ENCODE peak calls at places on chromosomes 4 and X, in seven cellular contexts. A, Z, E, B, G, J and X are unnamed samples.

GRCh38 chrX:110407910-110408545 is 49.4 kb downstream of the RTL9 start:
- DNase-seq in G (peak), Z (peak), E (no peak), A (peak), J (peak), B (peak), X (peak)

GRCh38 chr4:110636677-110637407 is 14.0 kb upstream of the PITX2 start:
- DNase-seq in B (no peak), E (no peak), A (peak), J (no peak), Z (no peak), G (no peak), X (peak)

GRCh38 chr4:60531790-60532189 is 668.3 kb upstream of the ADGRL3 start:
- DNase-seq in J (no peak), Z (no peak), B (no peak), E (no peak), A (no peak), G (no peak), X (no peak)

GRCh38 chrX:9677098-9677739 is 88.4 kb downstream of the GPR143 start:
- DNase-seq in B (peak), G (peak), E (no peak), J (no peak), Z (peak), A (no peak), X (peak)

GRCh38 chr4:52947691-52948397 is 85.7 kb downstream of the RASL11B start:
- DNase-seq in A (no peak), B (no peak), E (no peak), G (no peak), Z (no peak), J (no peak), X (no peak)

GRCh38 chr4:52234539-52235174 is 183.6 kb downstream of the SPATA18 start:
- DNase-seq in J (peak), E (no peak), G (no peak), Z (no peak), B (no peak), A (peak), X (peak)

GRCh38 chr4:25863347-25863784 is 578 bp upstream of the SEL1L3 start:
- DNase-seq in Z (no peak), G (no peak), E (no peak), A (no peak), J (no peak), B (no peak), X (no peak)

GRCh38 chr4:156475322-156475721 is 496.3 kb downstream of the PDGFC start:
- DNase-seq in G (no peak), E (no peak), Z (no peak), B (peak), A (peak), J (peak), X (peak)

GRCh38 chrX:106963111-106963510 is 36.9 kb downstream of the MORC4 start:
- DNase-seq in G (no peak), J (no peak), Z (no peak), A (no peak), E (no peak), B (no peak), X (no peak)

GRCh38 chr4:81839347-81840042 is 367.8 kb upstream of the RASGEF1B start:
- DNase-seq in A (no peak), G (no peak), B (no peak), J (no peak), Z (no peak), E (no peak), X (no peak)

GRCh38 chrX:151753313-151754041 is 18.9 kb downstream of the CNGA2 start:
- DNase-seq in Z (peak), E (no peak), A (peak), B (peak), J (peak), G (no peak), X (peak)

GRCh38 chr4:20474119-20474518 is 222.4 kb downstream of the SLIT2 start:
- DNase-seq in B (no peak), Z (no peak), G (no peak), A (no peak), E (no peak), J (no peak), X (peak)

GRCh38 chr4:152187693-152188092 is 348.2 kb downstream of the FBXW7 start:
- DNase-seq in J (no peak), E (no peak), A (peak), B (no peak), Z (no peak), G (no peak), X (peak)

GRCh38 chrX:18995216-18995615 is 11.3 kb upstream of the PHKA2 start:
- DNase-seq in B (no peak), Z (no peak), G (no peak), E (no peak), J (no peak), A (peak), X (peak)

GRCh38 chr4:8788174-8788573 is 83.5 kb downstream of the HMX1 start:
- DNase-seq in Z (no peak), E (no peak), B (no peak), G (no peak), A (no peak), J (no peak), X (no peak)

GRCh38 chrX:9586992-9587392 is 122.1 kb downstream of the TBL1X start:
- DNase-seq in J (no peak), E (no peak), G (no peak), B (no peak), A (no peak), Z (no peak), X (no peak)

GRCh38 chr4:153222790-153223417 is 18.7 kb downstream of the TRIM2 start:
- DNase-seq in G (no peak), J (peak), Z (peak), E (no peak), A (peak), B (peak), X (peak)

GRCh38 chr4:174136013-174136412 is 147.5 kb downstream of the FBXO8 start:
- DNase-seq in J (no peak), E (no peak), Z (no peak), G (no peak), B (no peak), A (peak), X (peak)

GRCh38 chrX:115413246-115413878 is 123.8 kb downstream of the LUZP4 start:
- DNase-seq in G (no peak), B (no peak), Z (no peak), A (no peak), E (no peak), J (no peak), X (no peak)

GRCh38 chr4:78954048-78954666 is 14.9 kb upstream of the PAQR3 start:
- DNase-seq in Z (no peak), E (no peak), J (no peak), G (no peak), B (peak), A (no peak), X (peak)

GRCh38 chr4:149264093-149264733 is 551.4 kb downstream of the IQCM start:
- DNase-seq in G (no peak), Z (peak), B (peak), J (peak), E (no peak), A (peak), X (peak)

GRCh38 chr4:145061325-145061920 is 36.6 kb downstream of the ANAPC10 start:
- DNase-seq in G (no peak), Z (peak), J (no peak), A (peak), B (no peak), E (no peak), X (peak)

GRCh38 chr4:173514641-173515217 is 15.3 kb downstream of the HAND2 start:
- DNase-seq in Z (no peak), G (no peak), E (no peak), A (no peak), J (no peak), B (no peak), X (no peak)

GRCh38 chr4:47744253-47744652 is 93.6 kb downstream of the CORIN start:
- DNase-seq in A (no peak), B (no peak), J (no peak), Z (no peak), G (no peak), E (no peak), X (no peak)

GRCh38 chr4:38204317-38205060 is 244.3 kb downstream of the PTTG2 start:
- DNase-seq in A (no peak), B (no peak), E (no peak), J (no peak), Z (no peak), G (no peak), X (no peak)

GRCh38 chrX:50100188-50100587 is 100.6 kb downstream of the AKAP4 start:
- DNase-seq in B (no peak), Z (no peak), J (peak), E (no peak), A (peak), G (no peak), X (peak)

GRCh38 chr4:134601706-134602105 is 400.1 kb upstream of the PABPC4L start:
- DNase-seq in Z (no peak), A (no peak), J (no peak), E (no peak), B (no peak), G (no peak), X (no peak)

GRCh38 chr4:23770011-23770410 is 119.8 kb downstream of the PPARGC1A start:
- DNase-seq in J (no peak), A (peak), G (no peak), B (no peak), Z (no peak), E (no peak), X (peak)

GRCh38 chrX:150084474-150085229 is 146.4 kb upstream of the EOLA2 start:
- DNase-seq in E (no peak), B (peak), J (no peak), Z (no peak), A (peak), G (no peak), X (peak)

GRCh38 chrX:17787557-17787956 is 50.3 kb downstream of the SCML1 start:
- DNase-seq in G (no peak), Z (no peak), B (no peak), E (no peak), A (no peak), J (no peak), X (no peak)

GRCh38 chrX:48676893-48677270 is 6.7 kb upstream of the WAS start:
- DNase-seq in A (no peak), B (no peak), Z (no peak), J (no peak), G (no peak), E (peak), X (no peak)

GRCh38 chr4:120009731-120010130 is 56.9 kb downstream of the MAD2L1 start:
- DNase-seq in G (no peak), B (no peak), Z (no peak), A (peak), J (no peak), E (no peak), X (peak)

GRCh38 chr4:177190995-177191568 is 118.6 kb upstream of the NEIL3 start:
- DNase-seq in E (no peak), A (peak), Z (no peak), B (no peak), J (no peak), G (no peak), X (no peak)

GRCh38 chr4:15414601-15415091 is 13.2 kb upstream of the C1QTNF7 start:
- DNase-seq in J (no peak), B (no peak), G (no peak), Z (no peak), E (no peak), A (peak), X (peak)

GRCh38 chr4:95129036-95129435 is 371.3 kb downstream of the BMPR1B start:
- DNase-seq in A (no peak), G (no peak), J (no peak), E (no peak), Z (no peak), B (no peak), X (peak)

GRCh38 chr4:8108991-8109390 is 49.6 kb downstream of the ABLIM2 start:
- DNase-seq in J (no peak), Z (no peak), E (no peak), B (no peak), A (no peak), G (no peak), X (no peak)

GRCh38 chr4:98181815-98182214 is 38.5 kb upstream of the STPG2 start:
- DNase-seq in E (no peak), Z (no peak), A (peak), B (no peak), J (no peak), G (no peak), X (peak)